ENCODE peak calls at places on chromosome 1, in eight cellular contexts. One of them, this sample, is unnamed.

GRCh38 chr1:84164567-84165021 is 20.5 kb downstream of the PRKACB start:
- DNase-seq in PC-9: no peak
- DNase-seq in colonic mucosa: no peak
- DNase-seq in lower lobe of right lung: no peak
- DNase-seq in AG04450: no peak
- DNase-seq in PC-3: no peak
- DNase-seq in lung: no peak
- DNase-seq in foreskin fibroblast: no peak
- DNase-seq in this sample: peak

GRCh38 chr1:172997941-172998361 is 52.8 kb downstream of the TNFSF18 start:
- DNase-seq in AG04450: no peak
- DNase-seq in colonic mucosa: no peak
- DNase-seq in foreskin fibroblast: no peak
- DNase-seq in lower lobe of right lung: no peak
- DNase-seq in lung: no peak
- DNase-seq in PC-9: no peak
- DNase-seq in PC-3: peak
- DNase-seq in this sample: no peak

GRCh38 chr1:243496173-243496553 is 240.3 kb downstream of the SDCCAG8 start:
- DNase-seq in PC-9: no peak
- DNase-seq in lower lobe of right lung: no peak
- DNase-seq in foreskin fibroblast: no peak
- DNase-seq in PC-3: no peak
- DNase-seq in colonic mucosa: peak
- DNase-seq in lung: no peak
- DNase-seq in AG04450: no peak
- DNase-seq in this sample: no peak

GRCh38 chr1:231215676-231216385 is 25.2 kb upstream of the GNPAT start:
- DNase-seq in lung: no peak
- DNase-seq in PC-9: no peak
- DNase-seq in lower lobe of right lung: no peak
- DNase-seq in colonic mucosa: no peak
- DNase-seq in foreskin fibroblast: no peak
- DNase-seq in AG04450: no peak
- DNase-seq in PC-3: no peak
- DNase-seq in this sample: no peak

GRCh38 chr1:9201421-9202239 is 32.9 kb upstream of the H6PD start:
- DNase-seq in foreskin fibroblast: peak
- DNase-seq in lung: no peak
- DNase-seq in lower lobe of right lung: no peak
- DNase-seq in PC-9: no peak
- DNase-seq in PC-3: peak
- DNase-seq in AG04450: no peak
- DNase-seq in colonic mucosa: no peak
- DNase-seq in this sample: peak

GRCh38 chr1:16206547-16207317 is 5.7 kb downstream of the ARHGEF19 start:
- DNase-seq in PC-9: peak
- DNase-seq in PC-3: peak
- DNase-seq in colonic mucosa: peak
- DNase-seq in foreskin fibroblast: peak
- DNase-seq in lung: peak
- DNase-seq in AG04450: peak
- DNase-seq in lower lobe of right lung: peak
- DNase-seq in this sample: peak

GRCh38 chr1:247576514-247576913 is 11.6 kb upstream of the OR2G2 start:
- DNase-seq in lower lobe of right lung: no peak
- DNase-seq in lung: no peak
- DNase-seq in foreskin fibroblast: no peak
- DNase-seq in AG04450: no peak
- DNase-seq in colonic mucosa: no peak
- DNase-seq in PC-3: peak
- DNase-seq in PC-9: no peak
- DNase-seq in this sample: peak

GRCh38 chr1:115536279-115536816 is 105.4 kb upstream of the VANGL1 start:
- DNase-seq in colonic mucosa: no peak
- DNase-seq in PC-3: no peak
- DNase-seq in AG04450: no peak
- DNase-seq in lower lobe of right lung: no peak
- DNase-seq in foreskin fibroblast: no peak
- DNase-seq in PC-9: no peak
- DNase-seq in lung: no peak
- DNase-seq in this sample: no peak

GRCh38 chr1:161200421-161200991 is 1.7 kb upstream of the ADAMTS4 start:
- DNase-seq in lung: no peak
- DNase-seq in lower lobe of right lung: no peak
- DNase-seq in PC-9: no peak
- DNase-seq in colonic mucosa: no peak
- DNase-seq in AG04450: no peak
- DNase-seq in PC-3: no peak
- DNase-seq in foreskin fibroblast: no peak
- DNase-seq in this sample: peak

GRCh38 chr1:229768232-229768631 is 142.2 kb downstream of the URB2 start:
- DNase-seq in PC-9: peak
- DNase-seq in foreskin fibroblast: no peak
- DNase-seq in lower lobe of right lung: no peak
- DNase-seq in PC-3: no peak
- DNase-seq in AG04450: no peak
- DNase-seq in lung: no peak
- DNase-seq in colonic mucosa: no peak
- DNase-seq in this sample: no peak

GRCh38 chr1:83827731-83828130 is 171.2 kb downstream of the TTLL7 start:
- DNase-seq in AG04450: no peak
- DNase-seq in colonic mucosa: no peak
- DNase-seq in lung: no peak
- DNase-seq in PC-3: no peak
- DNase-seq in PC-9: no peak
- DNase-seq in foreskin fibroblast: no peak
- DNase-seq in lower lobe of right lung: no peak
- DNase-seq in this sample: no peak

GRCh38 chr1:203607169-203607873 is 19.3 kb upstream of the ATP2B4 start:
- DNase-seq in foreskin fibroblast: peak
- DNase-seq in PC-3: peak
- DNase-seq in lower lobe of right lung: no peak
- DNase-seq in PC-9: peak
- DNase-seq in colonic mucosa: no peak
- DNase-seq in lung: no peak
- DNase-seq in AG04450: peak
- DNase-seq in this sample: peak

GRCh38 chr1:30302808-30303310 is 420.5 kb downstream of the MATN1 start:
- DNase-seq in foreskin fibroblast: no peak
- DNase-seq in PC-9: no peak
- DNase-seq in lower lobe of right lung: no peak
- DNase-seq in colonic mucosa: peak
- DNase-seq in lung: no peak
- DNase-seq in AG04450: no peak
- DNase-seq in PC-3: no peak
- DNase-seq in this sample: no peak

GRCh38 chr1:49298304-49298703 is 521.6 kb upstream of the BEND5 start:
- DNase-seq in AG04450: no peak
- DNase-seq in foreskin fibroblast: no peak
- DNase-seq in PC-9: no peak
- DNase-seq in lung: no peak
- DNase-seq in lower lobe of right lung: no peak
- DNase-seq in PC-3: peak
- DNase-seq in colonic mucosa: no peak
- DNase-seq in this sample: peak

GRCh38 chr1:202251424-202252256 is 58.0 kb downstream of the LGR6 start:
- DNase-seq in AG04450: no peak
- DNase-seq in PC-3: no peak
- DNase-seq in PC-9: no peak
- DNase-seq in foreskin fibroblast: no peak
- DNase-seq in lower lobe of right lung: no peak
- DNase-seq in colonic mucosa: no peak
- DNase-seq in lung: no peak
- DNase-seq in this sample: no peak

GRCh38 chr1:100643430-100644196 is 75.9 kb upstream of the VCAM1 start:
- DNase-seq in lung: no peak
- DNase-seq in lower lobe of right lung: no peak
- DNase-seq in PC-3: no peak
- DNase-seq in foreskin fibroblast: no peak
- DNase-seq in PC-9: no peak
- DNase-seq in AG04450: no peak
- DNase-seq in colonic mucosa: peak
- DNase-seq in this sample: peak

GRCh38 chr1:21497466-21498061 is 11.7 kb upstream of the ALPL start:
- DNase-seq in foreskin fibroblast: no peak
- DNase-seq in colonic mucosa: no peak
- DNase-seq in AG04450: no peak
- DNase-seq in PC-9: no peak
- DNase-seq in lower lobe of right lung: no peak
- DNase-seq in PC-3: no peak
- DNase-seq in lung: no peak
- DNase-seq in this sample: no peak

GRCh38 chr1:109783436-109783835 is 19.7 kb upstream of the EPS8L3 start:
- DNase-seq in PC-3: peak
- DNase-seq in AG04450: no peak
- DNase-seq in foreskin fibroblast: peak
- DNase-seq in lower lobe of right lung: peak
- DNase-seq in PC-9: peak
- DNase-seq in lung: no peak
- DNase-seq in colonic mucosa: no peak
- DNase-seq in this sample: peak

GRCh38 chr1:231139659-231140650 is 21.9 kb upstream of the TRIM67 start:
- DNase-seq in foreskin fibroblast: peak
- DNase-seq in lower lobe of right lung: no peak
- DNase-seq in PC-3: peak
- DNase-seq in PC-9: peak
- DNase-seq in colonic mucosa: no peak
- DNase-seq in lung: peak
- DNase-seq in AG04450: peak
- DNase-seq in this sample: peak

GRCh38 chr1:199279872-199280649 is 641.2 kb downstream of the PTPRC start:
- DNase-seq in PC-9: no peak
- DNase-seq in colonic mucosa: no peak
- DNase-seq in lung: no peak
- DNase-seq in AG04450: no peak
- DNase-seq in foreskin fibroblast: peak
- DNase-seq in PC-3: no peak
- DNase-seq in lower lobe of right lung: no peak
- DNase-seq in this sample: peak

GRCh38 chr1:30273021-30273325 is 450.4 kb downstream of the MATN1 start:
- DNase-seq in PC-3: no peak
- DNase-seq in colonic mucosa: no peak
- DNase-seq in AG04450: no peak
- DNase-seq in lung: no peak
- DNase-seq in foreskin fibroblast: no peak
- DNase-seq in lower lobe of right lung: no peak
- DNase-seq in PC-9: no peak
- DNase-seq in this sample: no peak

GRCh38 chr1:22024485-22025367 is 23.3 kb downstream of the CELA3A start:
- DNase-seq in lung: peak
- DNase-seq in lower lobe of right lung: peak
- DNase-seq in PC-9: peak
- DNase-seq in foreskin fibroblast: peak
- DNase-seq in colonic mucosa: peak
- DNase-seq in AG04450: peak
- DNase-seq in PC-3: peak
- DNase-seq in this sample: peak

GRCh38 chr1:4877426-4877825 is 223.0 kb downstream of the AJAP1 start:
- DNase-seq in lower lobe of right lung: no peak
- DNase-seq in AG04450: no peak
- DNase-seq in PC-3: no peak
- DNase-seq in colonic mucosa: no peak
- DNase-seq in PC-9: no peak
- DNase-seq in foreskin fibroblast: no peak
- DNase-seq in lung: no peak
- DNase-seq in this sample: no peak

GRCh38 chr1:2804628-2805351 is 3.3 kb upstream of the TTC34 start:
- DNase-seq in lower lobe of right lung: peak
- DNase-seq in lung: no peak
- DNase-seq in PC-3: no peak
- DNase-seq in PC-9: no peak
- DNase-seq in AG04450: no peak
- DNase-seq in foreskin fibroblast: no peak
- DNase-seq in colonic mucosa: no peak
- DNase-seq in this sample: no peak

GRCh38 chr1:98028800-98029199 is 108.0 kb upstream of the DPYD start:
- DNase-seq in PC-9: no peak
- DNase-seq in colonic mucosa: no peak
- DNase-seq in lower lobe of right lung: no peak
- DNase-seq in AG04450: no peak
- DNase-seq in PC-3: peak
- DNase-seq in foreskin fibroblast: no peak
- DNase-seq in lung: no peak
- DNase-seq in this sample: no peak
- H3K4me3 ChIP-seq in PC-9: no peak
- H3K4me3 ChIP-seq in colonic mucosa: no peak
- H3K4me3 ChIP-seq in lower lobe of right lung: no peak
- H3K4me3 ChIP-seq in AG04450: no peak
- H3K4me3 ChIP-seq in PC-3: peak
- H3K4me3 ChIP-seq in foreskin fibroblast: no peak
- H3K4me3 ChIP-seq in lung: no peak
- H3K4me3 ChIP-seq in this sample: no peak

GRCh38 chr1:197218857-197219256 is 49.2 kb upstream of the CRB1 start:
- DNase-seq in PC-9: no peak
- DNase-seq in foreskin fibroblast: no peak
- DNase-seq in PC-3: no peak
- DNase-seq in AG04450: no peak
- DNase-seq in colonic mucosa: no peak
- DNase-seq in lung: no peak
- DNase-seq in lower lobe of right lung: no peak
- DNase-seq in this sample: no peak

GRCh38 chr1:197222025-197222685 is 45.9 kb upstream of the CRB1 start:
- DNase-seq in foreskin fibroblast: no peak
- DNase-seq in lung: no peak
- DNase-seq in PC-3: peak
- DNase-seq in AG04450: no peak
- DNase-seq in PC-9: peak
- DNase-seq in colonic mucosa: no peak
- DNase-seq in lower lobe of right lung: no peak
- DNase-seq in this sample: no peak

GRCh38 chr1:197222780-197223179 is 45.3 kb upstream of the CRB1 start:
- DNase-seq in lung: no peak
- DNase-seq in AG04450: no peak
- DNase-seq in PC-9: peak
- DNase-seq in colonic mucosa: no peak
- DNase-seq in lower lobe of right lung: no peak
- DNase-seq in PC-3: no peak
- DNase-seq in foreskin fibroblast: no peak
- DNase-seq in this sample: no peak

GRCh38 chr1:197224160-197224559 is 43.9 kb upstream of the CRB1 start:
- DNase-seq in AG04450: no peak
- DNase-seq in lower lobe of right lung: no peak
- DNase-seq in foreskin fibroblast: peak
- DNase-seq in PC-9: no peak
- DNase-seq in colonic mucosa: no peak
- DNase-seq in lung: no peak
- DNase-seq in PC-3: peak
- DNase-seq in this sample: no peak
- TF ChIP-seq CTCF in AG04450: peak
- TF ChIP-seq CTCF in lower lobe of right lung: no peak
- TF ChIP-seq CTCF in foreskin fibroblast: peak
- TF ChIP-seq CTCF in PC-9: peak
- TF ChIP-seq CTCF in colonic mucosa: no peak
- TF ChIP-seq CTCF in lung: no peak
- TF ChIP-seq CTCF in PC-3: peak
- TF ChIP-seq CTCF in this sample: peak

GRCh38 chr1:204713541-204713940 is 28.0 kb upstream of the LRRN2 start:
- DNase-seq in foreskin fibroblast: no peak
- DNase-seq in lung: no peak
- DNase-seq in colonic mucosa: no peak
- DNase-seq in PC-9: no peak
- DNase-seq in PC-3: no peak
- DNase-seq in AG04450: no peak
- DNase-seq in lower lobe of right lung: no peak
- DNase-seq in this sample: no peak
- H3K4me3 ChIP-seq in foreskin fibroblast: no peak
- H3K4me3 ChIP-seq in lung: no peak
- H3K4me3 ChIP-seq in colonic mucosa: no peak
- H3K4me3 ChIP-seq in PC-9: no peak
- H3K4me3 ChIP-seq in PC-3: no peak
- H3K4me3 ChIP-seq in AG04450: no peak
- H3K4me3 ChIP-seq in lower lobe of right lung: no peak
- H3K4me3 ChIP-seq in this sample: no peak

GRCh38 chr1:25517476-25518394 is 25.7 kb upstream of the LDLRAP1 start:
- DNase-seq in PC-9: no peak
- DNase-seq in PC-3: no peak
- DNase-seq in colonic mucosa: no peak
- DNase-seq in lower lobe of right lung: no peak
- DNase-seq in lung: no peak
- DNase-seq in AG04450: no peak
- DNase-seq in foreskin fibroblast: no peak
- DNase-seq in this sample: no peak
- TF ChIP-seq CTCF in PC-9: no peak
- TF ChIP-seq CTCF in PC-3: no peak
- TF ChIP-seq CTCF in colonic mucosa: no peak
- TF ChIP-seq CTCF in lower lobe of right lung: no peak
- TF ChIP-seq CTCF in lung: no peak
- TF ChIP-seq CTCF in AG04450: no peak
- TF ChIP-seq CTCF in foreskin fibroblast: no peak
- TF ChIP-seq CTCF in this sample: no peak